ENCODE peak calls at places on chromosomes 7 and 10, in six cellular contexts. O is T-cell, A is esophagus muscularis mucosa, S is choroid plexus epithelial cell, H is fibroblast of gingiva, P is ELF-1. V is an unnamed sample.

GRCh38 chr7:51024867-51025266 is 242.2 kb upstream of the GRB10 start:
- DNase-seq in S (no peak), H (no peak), P (no peak), O (no peak), A (no peak), V (no peak)

GRCh38 chr7:27302590-27302989 is 60.0 kb downstream of the EVX1 start:
- DNase-seq in O (no peak), P (no peak), H (no peak), A (no peak), S (no peak), V (no peak)

GRCh38 chr10:72274730-72275350 is 1.1 kb downstream of the DDIT4 start:
- DNase-seq in S (peak), O (peak), H (peak), P (peak), A (no peak), V (peak)

GRCh38 chr7:36021917-36022550 is 131.0 kb upstream of the EEPD1 start:
- DNase-seq in A (no peak), S (no peak), P (no peak), H (peak), O (no peak), V (no peak)

GRCh38 chr10:132229834-132230556 is 43.2 kb downstream of the DPYSL4 start:
- DNase-seq in O (peak), A (no peak), H (no peak), S (no peak), P (peak), V (no peak)

GRCh38 chr10:27820637-27821036 is 75.0 kb upstream of the MKX start:
- DNase-seq in A (no peak), O (no peak), S (no peak), H (no peak), P (no peak), V (no peak)

GRCh38 chr10:7133958-7134357 is 276.9 kb downstream of the SFMBT2 start:
- DNase-seq in P (no peak), O (no peak), H (no peak), A (no peak), S (no peak), V (no peak)

GRCh38 chr10:28676968-28677888 is at the start of gene BAMBI:
- DNase-seq in H (peak), S (peak), P (peak), O (peak), A (peak), V (peak)

GRCh38 chr7:99407849-99408346 is 499 bp downstream of the PDAP1 start:
- DNase-seq in O (no peak), P (no peak), A (no peak), S (peak), H (peak), V (no peak)

GRCh38 chr7:80105706-80106408 is 28.8 kb upstream of the GNAI1 start:
- DNase-seq in P (peak), S (no peak), A (no peak), H (no peak), O (no peak), V (no peak)

GRCh38 chr10:101028446-101029244 is 2.3 kb downstream of the PDZD7 start:
- DNase-seq in O (no peak), S (no peak), H (no peak), A (no peak), P (peak), V (no peak)

GRCh38 chr10:121664671-121665070 is 66.4 kb upstream of the FGFR2 start:
- DNase-seq in H (no peak), S (no peak), O (no peak), A (no peak), P (no peak), V (no peak)

GRCh38 chr10:75350791-75351190 is 50.8 kb downstream of the ZNF503 start:
- DNase-seq in O (no peak), H (peak), S (peak), P (no peak), A (peak), V (no peak)

GRCh38 chr10:124625831-124626238 is 118.3 kb downstream of the FAM53B start:
- DNase-seq in S (peak), H (no peak), O (no peak), P (no peak), A (no peak), V (no peak)

GRCh38 chr10:132443998-132444876 is 47.2 kb downstream of the PWWP2B start:
- DNase-seq in O (no peak), H (no peak), S (peak), A (no peak), P (no peak), V (no peak)

GRCh38 chr10:107701947-107702346 is 537.4 kb upstream of the SORCS1 start:
- DNase-seq in H (no peak), O (no peak), S (peak), P (no peak), A (no peak), V (no peak)

GRCh38 chr10:111822661-111823060 is 360.9 kb downstream of the GPAM start:
- DNase-seq in A (peak), H (no peak), S (no peak), O (no peak), P (no peak), V (no peak)

GRCh38 chr10:122786269-122786668 is 59.4 kb downstream of the CUZD1 start:
- DNase-seq in P (peak), A (no peak), H (no peak), O (no peak), S (peak), V (peak)

GRCh38 chr7:17041324-17041723 is 159.5 kb upstream of the AGR3 start:
- DNase-seq in P (no peak), S (peak), H (peak), O (no peak), A (no peak), V (no peak)

GRCh38 chr10:30036341-30036740 is 23.0 kb downstream of the JCAD start:
- DNase-seq in H (no peak), P (no peak), S (no peak), A (no peak), O (no peak), V (no peak)

V was measured in H9.